ENCODE peak calls at places on chromosomes 1 and 21, in ten cellular contexts. P, I, Q, O, V, G, H, K, Y and J are unnamed samples.

GRCh38 chr21:19197950-19198349 is 794.4 kb upstream of the TMPRSS15 start:
- DNase-seq in P (no peak), I (no peak), Q (no peak), O (no peak), V (no peak), G (no peak), H (no peak), K (no peak), Y (no peak), J (no peak)

GRCh38 chr1:220879509-220880366 is 495 bp downstream of the HLX start:
- DNase-seq in P (no peak), I (no peak), Q (peak), O (peak), V (no peak), G (no peak), H (peak), K (no peak), Y (no peak), J (no peak)

GRCh38 chr21:46097826-46098286 is at the start of gene COL6A2:
- DNase-seq in P (no peak), I (no peak), Q (peak), O (peak), V (peak), G (no peak), H (peak), K (peak), Y (peak), J (peak)

GRCh38 chr1:3275471-3276340 is 178.8 kb upstream of the ARHGEF16 start:
- DNase-seq in P (no peak), I (no peak), Q (no peak), O (no peak), V (no peak), G (no peak), H (no peak), K (no peak), Y (no peak), J (no peak)

GRCh38 chr1:213564215-213564659 is 423.5 kb upstream of the PROX1 start:
- DNase-seq in P (no peak), I (no peak), Q (peak), O (peak), V (no peak), G (no peak), H (peak), K (no peak), Y (no peak), J (no peak)

GRCh38 chr1:61318319-61319125 is 236.2 kb downstream of the NFIA start:
- DNase-seq in P (no peak), I (peak), Q (peak), O (no peak), V (no peak), G (no peak), H (no peak), K (peak), Y (no peak), J (no peak)

GRCh38 chr1:115717541-115717940 is 51.0 kb downstream of the CASQ2 start:
- DNase-seq in P (no peak), I (no peak), Q (no peak), O (peak), V (no peak), G (no peak), H (peak), K (peak), Y (no peak), J (peak)

GRCh38 chr1:153393926-153394325 is 3.1 kb upstream of the S100A8 start:
- DNase-seq in P (no peak), I (no peak), Q (peak), O (no peak), V (no peak), G (no peak), H (peak), K (no peak), Y (no peak), J (no peak)

GRCh38 chr21:42523941-42524340 is 10.3 kb downstream of the SLC37A1 start:
- DNase-seq in P (no peak), I (no peak), Q (no peak), O (no peak), V (no peak), G (no peak), H (no peak), K (no peak), Y (no peak), J (no peak)

GRCh38 chr21:37579356-37579755 is 212.8 kb downstream of the DYRK1A start:
- DNase-seq in P (no peak), I (no peak), Q (no peak), O (no peak), V (no peak), G (no peak), H (no peak), K (no peak), Y (no peak), J (no peak)

GRCh38 chr1:209835782-209836298 is 8.1 kb downstream of the UTP25 start:
- DNase-seq in P (no peak), I (no peak), Q (no peak), O (no peak), V (no peak), G (no peak), H (no peak), K (no peak), Y (no peak), J (no peak)

GRCh38 chr1:97202481-97202880 is 480.9 kb downstream of the PTBP2 start:
- DNase-seq in P (no peak), I (no peak), Q (no peak), O (no peak), V (no peak), G (no peak), H (peak), K (no peak), Y (no peak), J (no peak)

GRCh38 chr1:39139723-39140360 is 64.7 kb upstream of the MACF1 start:
- DNase-seq in P (no peak), I (no peak), Q (no peak), O (no peak), V (no peak), G (no peak), H (no peak), K (no peak), Y (no peak), J (no peak)

GRCh38 chr1:151912973-151913372 is 3.7 kb upstream of the THEM4 start:
- DNase-seq in P (no peak), I (no peak), Q (no peak), O (no peak), V (no peak), G (no peak), H (no peak), K (no peak), Y (no peak), J (no peak)

GRCh38 chr21:36603221-36603620 is 95.7 kb upstream of the SIM2 start:
- DNase-seq in P (no peak), I (no peak), Q (no peak), O (no peak), V (no peak), G (no peak), H (no peak), K (no peak), Y (no peak), J (no peak)